ENCODE peak calls at places on chromosomes 4 and X, in four cellular contexts. F is H4, R is hypothalamus, Q is memory B cell. Z is an unnamed sample.

GRCh38 chrX:143429021-143429570 is 88.2 kb downstream of the SPANXN3 start:
- DNase-seq in F (no peak), R (no peak), Q (no peak), Z (no peak)

GRCh38 chr4:8402640-8403039 is 37.9 kb downstream of the ACOX3 start:
- DNase-seq in F (no peak), R (no peak), Q (no peak), Z (no peak)

GRCh38 chr4:169663894-169664293 is 43.5 kb downstream of the CLCN3 start:
- DNase-seq in F (no peak), R (no peak), Q (no peak), Z (no peak)

GRCh38 chrX:136586386-136586785 is 54.4 kb downstream of the VGLL1 start:
- DNase-seq in F (peak), R (no peak), Q (no peak), Z (no peak)

GRCh38 chr4:107808572-107808971 is 16.2 kb upstream of the SGMS2 start:
- DNase-seq in F (no peak), R (no peak), Q (no peak), Z (no peak)

GRCh38 chr4:145814246-145814645 is 124.4 kb downstream of the ZNF827 start:
- DNase-seq in F (no peak), R (no peak), Q (no peak), Z (no peak)

GRCh38 chr4:109588176-109588575 is 28.1 kb downstream of the MCUB start:
- DNase-seq in F (no peak), R (no peak), Q (no peak), Z (no peak)

GRCh38 chrX:1481636-1482529 is 29.2 kb upstream of the ASMTL start:
- DNase-seq in F (peak), R (no peak), Q (peak), Z (peak)

GRCh38 chrX:1582686-1583437 is 8.5 kb upstream of the AKAP17A start:
- DNase-seq in F (peak), R (no peak), Q (no peak), Z (no peak)

GRCh38 chr4:64756016-64756415 is 346.8 kb upstream of the TECRL start:
- DNase-seq in F (peak), R (no peak), Q (no peak), Z (no peak)

GRCh38 chr4:56410247-56410646 is 23.0 kb upstream of the AASDH start:
- DNase-seq in F (peak), R (no peak), Q (no peak), Z (peak)

GRCh38 chr4:108830509-108831244 is 67.8 kb upstream of the ETNPPL start:
- DNase-seq in F (peak), R (no peak), Q (no peak), Z (peak)

GRCh38 chr4:6908397-6909112 is 1.1 kb upstream of the TBC1D14 start:
- DNase-seq in F (no peak), R (no peak), Q (no peak), Z (peak)

GRCh38 chr4:120071192-120071795 is 4.6 kb upstream of the MAD2L1 start:
- DNase-seq in F (peak), R (no peak), Q (peak), Z (peak)

GRCh38 chrX:129525162-129525561 is 1.9 kb upstream of the SMARCA1 start:
- DNase-seq in F (no peak), R (no peak), Q (no peak), Z (no peak)

GRCh38 chr4:150098214-150098613 is 20.0 kb downstream of the DCLK2 start:
- DNase-seq in F (no peak), R (no peak), Q (no peak), Z (no peak)

GRCh38 chr4:37440519-37440900 is 196.0 kb downstream of the NWD2 start:
- DNase-seq in F (no peak), R (no peak), Q (no peak), Z (no peak)

GRCh38 chr4:6568689-6569332 is 6.2 kb upstream of the MAN2B2 start:
- DNase-seq in F (peak), R (no peak), Q (no peak), Z (no peak)

GRCh38 chrX:24231169-24231568 is 81.6 kb downstream of the ZFX start:
- DNase-seq in F (peak), R (no peak), Q (no peak), Z (peak)

GRCh38 chrX:76428243-76429130 is 977 bp downstream of the MAGEE1 start:
- DNase-seq in F (no peak), R (no peak), Q (peak), Z (no peak)

GRCh38 chr4:24686866-24687672 is 102.7 kb upstream of the DHX15 start:
- DNase-seq in F (no peak), R (no peak), Q (no peak), Z (peak)

GRCh38 chrX:107710617-107711391 is 64.8 kb downstream of the TSC22D3 start:
- DNase-seq in F (peak), R (no peak), Q (peak), Z (peak)

GRCh38 chr4:113869743-113870375 is 108.3 kb upstream of the CAMK2D start:
- DNase-seq in F (peak), R (no peak), Q (no peak), Z (no peak)

GRCh38 chrX:51889851-51890250 is 3.6 kb upstream of the MAGED1 start:
- DNase-seq in F (no peak), R (no peak), Q (no peak), Z (no peak)

Z was measured in SJCRH30.